ENCODE peak calls at places on chromosome 12, in ten cellular contexts. One of them, this sample, is unnamed.

GRCh38 chr12:39905152-39905551 is 200.7 kb downstream of the SLC2A13 start:
- DNase-seq in transverse colon: peak; percentile 38
- DNase-seq in cardiac muscle cell: peak; percentile 60
- DNase-seq in ovary: peak; percentile 44
- DNase-seq in heart left ventricle: peak; percentile 40
- DNase-seq in Peyer's patch: no peak
- DNase-seq in prostate gland: peak; percentile 78
- DNase-seq in aorta: peak; percentile 48
- DNase-seq in CD8-positive, alpha-beta memory T cell: no peak
- DNase-seq in sigmoid colon: peak; percentile 88
- DNase-seq in this sample: no peak

GRCh38 chr12:105573574-105573973 is 243.1 kb downstream of the C12orf75 start:
- DNase-seq in transverse colon: no peak
- DNase-seq in cardiac muscle cell: no peak
- DNase-seq in ovary: no peak
- DNase-seq in heart left ventricle: no peak
- DNase-seq in Peyer's patch: no peak
- DNase-seq in prostate gland: no peak
- DNase-seq in aorta: no peak
- DNase-seq in CD8-positive, alpha-beta memory T cell: no peak
- DNase-seq in sigmoid colon: no peak
- DNase-seq in this sample: no peak

GRCh38 chr12:4505381-4505986 is 33.2 kb upstream of the RAD51AP1 start:
- DNase-seq in transverse colon: no peak
- DNase-seq in cardiac muscle cell: peak; percentile 13
- DNase-seq in ovary: no peak
- DNase-seq in heart left ventricle: no peak
- DNase-seq in Peyer's patch: no peak
- DNase-seq in prostate gland: no peak
- DNase-seq in aorta: no peak
- DNase-seq in CD8-positive, alpha-beta memory T cell: no peak
- DNase-seq in sigmoid colon: no peak
- DNase-seq in this sample: no peak

GRCh38 chr12:95351745-95352144 is 122.2 kb upstream of the METAP2 start:
- DNase-seq in transverse colon: no peak
- DNase-seq in cardiac muscle cell: peak; percentile 26
- DNase-seq in ovary: no peak
- DNase-seq in heart left ventricle: peak; percentile 36
- DNase-seq in Peyer's patch: no peak
- DNase-seq in prostate gland: no peak
- DNase-seq in aorta: peak; percentile 51
- DNase-seq in CD8-positive, alpha-beta memory T cell: no peak
- DNase-seq in sigmoid colon: no peak
- DNase-seq in this sample: no peak

GRCh38 chr12:12294215-12295005 is 27.6 kb upstream of the LRP6 start:
- DNase-seq in transverse colon: no peak
- DNase-seq in cardiac muscle cell: peak; percentile 77
- DNase-seq in ovary: no peak
- DNase-seq in heart left ventricle: no peak
- DNase-seq in Peyer's patch: no peak
- DNase-seq in prostate gland: peak; percentile 32
- DNase-seq in aorta: peak; percentile 53
- DNase-seq in CD8-positive, alpha-beta memory T cell: no peak
- DNase-seq in sigmoid colon: no peak
- DNase-seq in this sample: no peak

GRCh38 chr12:121004253-121004815 is 12.0 kb downstream of the C12orf43 start:
- DNase-seq in transverse colon: no peak
- DNase-seq in cardiac muscle cell: no peak
- DNase-seq in ovary: no peak
- DNase-seq in heart left ventricle: no peak
- DNase-seq in Peyer's patch: no peak
- DNase-seq in prostate gland: no peak
- DNase-seq in aorta: no peak
- DNase-seq in CD8-positive, alpha-beta memory T cell: no peak
- DNase-seq in sigmoid colon: no peak
- DNase-seq in this sample: no peak

GRCh38 chr12:101685121-101685520 is 12.3 kb upstream of the CHPT1 start:
- DNase-seq in transverse colon: no peak
- DNase-seq in cardiac muscle cell: no peak
- DNase-seq in ovary: no peak
- DNase-seq in heart left ventricle: no peak
- DNase-seq in Peyer's patch: no peak
- DNase-seq in prostate gland: no peak
- DNase-seq in aorta: no peak
- DNase-seq in CD8-positive, alpha-beta memory T cell: no peak
- DNase-seq in sigmoid colon: no peak
- DNase-seq in this sample: no peak

GRCh38 chr12:68336754-68337343 is 4.7 kb upstream of the MDM1 start:
- DNase-seq in transverse colon: peak; percentile 36
- DNase-seq in cardiac muscle cell: no peak
- DNase-seq in ovary: no peak
- DNase-seq in heart left ventricle: no peak
- DNase-seq in Peyer's patch: no peak
- DNase-seq in prostate gland: peak; percentile 74
- DNase-seq in aorta: no peak
- DNase-seq in CD8-positive, alpha-beta memory T cell: no peak
- DNase-seq in sigmoid colon: peak; percentile 76
- DNase-seq in this sample: no peak

GRCh38 chr12:16090974-16091373 is 179.8 kb downstream of the DERA start:
- DNase-seq in transverse colon: no peak
- DNase-seq in cardiac muscle cell: no peak
- DNase-seq in ovary: no peak
- DNase-seq in heart left ventricle: no peak
- DNase-seq in Peyer's patch: no peak
- DNase-seq in prostate gland: no peak
- DNase-seq in aorta: no peak
- DNase-seq in CD8-positive, alpha-beta memory T cell: no peak
- DNase-seq in sigmoid colon: no peak
- DNase-seq in this sample: no peak

GRCh38 chr12:24045816-24046257 is 96.4 kb upstream of the SOX5 start:
- DNase-seq in transverse colon: no peak
- DNase-seq in cardiac muscle cell: peak; percentile 90
- DNase-seq in ovary: no peak
- DNase-seq in heart left ventricle: no peak
- DNase-seq in Peyer's patch: no peak
- DNase-seq in prostate gland: no peak
- DNase-seq in aorta: peak; percentile 45
- DNase-seq in CD8-positive, alpha-beta memory T cell: no peak
- DNase-seq in sigmoid colon: no peak
- DNase-seq in this sample: no peak

GRCh38 chr12:116861331-116861730 is 19.9 kb downstream of the HRK start:
- DNase-seq in transverse colon: peak; percentile 21
- DNase-seq in cardiac muscle cell: peak; percentile 67
- DNase-seq in ovary: peak; percentile 71
- DNase-seq in heart left ventricle: peak; percentile 61
- DNase-seq in Peyer's patch: peak; percentile 74
- DNase-seq in prostate gland: no peak
- DNase-seq in aorta: peak; percentile 81
- DNase-seq in CD8-positive, alpha-beta memory T cell: peak; percentile 15
- DNase-seq in sigmoid colon: no peak
- DNase-seq in this sample: no peak

GRCh38 chr12:48933664-48934311 is 8.5 kb upstream of the FKBP11 start:
- DNase-seq in transverse colon: no peak
- DNase-seq in cardiac muscle cell: no peak
- DNase-seq in ovary: no peak
- DNase-seq in heart left ventricle: no peak
- DNase-seq in Peyer's patch: peak; percentile 65
- DNase-seq in prostate gland: no peak
- DNase-seq in aorta: no peak
- DNase-seq in CD8-positive, alpha-beta memory T cell: peak; percentile 73
- DNase-seq in sigmoid colon: no peak
- DNase-seq in this sample: no peak

GRCh38 chr12:122048156-122048555 is 26.5 kb downstream of the BCL7A start:
- DNase-seq in transverse colon: no peak
- DNase-seq in cardiac muscle cell: peak; percentile 66
- DNase-seq in ovary: no peak
- DNase-seq in heart left ventricle: no peak
- DNase-seq in Peyer's patch: no peak
- DNase-seq in prostate gland: no peak
- DNase-seq in aorta: no peak
- DNase-seq in CD8-positive, alpha-beta memory T cell: no peak
- DNase-seq in sigmoid colon: no peak
- DNase-seq in this sample: no peak

GRCh38 chr12:56152756-56153137 is 360 bp downstream of the MYL6B start:
- DNase-seq in transverse colon: no peak
- DNase-seq in cardiac muscle cell: no peak
- DNase-seq in ovary: no peak
- DNase-seq in heart left ventricle: no peak
- DNase-seq in Peyer's patch: no peak
- DNase-seq in prostate gland: no peak
- DNase-seq in aorta: no peak
- DNase-seq in CD8-positive, alpha-beta memory T cell: no peak
- DNase-seq in sigmoid colon: no peak
- DNase-seq in this sample: no peak
- H3K27ac ChIP-seq in transverse colon: peak overlapping the region; percentile 92
- H3K27ac ChIP-seq in cardiac muscle cell: no peak overlapping the region
- H3K27ac ChIP-seq in ovary: no peak overlapping the region
- H3K27ac ChIP-seq in heart left ventricle: peak overlapping the region; percentile 94
- H3K27ac ChIP-seq in Peyer's patch: peak overlapping the region; percentile 85
- H3K27ac ChIP-seq in prostate gland: peak overlapping the region; percentile 97
- H3K27ac ChIP-seq in aorta: no peak overlapping the region
- H3K27ac ChIP-seq in CD8-positive, alpha-beta memory T cell: peak overlapping the region; percentile 80
- H3K27ac ChIP-seq in sigmoid colon: peak overlapping the region; percentile 96
- H3K27ac ChIP-seq in this sample: peak overlapping the region; percentile 94

GRCh38 chr12:46217686-46218508 is 50.9 kb downstream of the SLC38A1 start:
- DNase-seq in transverse colon: peak; percentile 57
- DNase-seq in cardiac muscle cell: no peak
- DNase-seq in ovary: no peak
- DNase-seq in heart left ventricle: peak; percentile 34
- DNase-seq in Peyer's patch: peak; percentile 89
- DNase-seq in prostate gland: no peak
- DNase-seq in aorta: peak; percentile 48
- DNase-seq in CD8-positive, alpha-beta memory T cell: peak; percentile 78
- DNase-seq in sigmoid colon: no peak
- DNase-seq in this sample: no peak
- H3K4me1 ChIP-seq in transverse colon: peaks cover 43% of the 10 kb centered on the region
- H3K4me1 ChIP-seq in cardiac muscle cell: no peaks in the 10 kb centered on the region
- H3K4me1 ChIP-seq in ovary: no peaks in the 10 kb centered on the region
- H3K4me1 ChIP-seq in heart left ventricle: peaks cover 87% of the 10 kb centered on the region
- H3K4me1 ChIP-seq in Peyer's patch: peaks cover 41% of the 10 kb centered on the region
- H3K4me1 ChIP-seq in prostate gland: peaks cover 4% of the 10 kb centered on the region
- H3K4me1 ChIP-seq in aorta: no peaks in the 10 kb centered on the region
- H3K4me1 ChIP-seq in CD8-positive, alpha-beta memory T cell: peaks cover 95% of the 10 kb centered on the region
- H3K4me1 ChIP-seq in sigmoid colon: peaks cover 88% of the 10 kb centered on the region
- H3K4me1 ChIP-seq in this sample: no peaks in the 10 kb centered on the region

DNA sequence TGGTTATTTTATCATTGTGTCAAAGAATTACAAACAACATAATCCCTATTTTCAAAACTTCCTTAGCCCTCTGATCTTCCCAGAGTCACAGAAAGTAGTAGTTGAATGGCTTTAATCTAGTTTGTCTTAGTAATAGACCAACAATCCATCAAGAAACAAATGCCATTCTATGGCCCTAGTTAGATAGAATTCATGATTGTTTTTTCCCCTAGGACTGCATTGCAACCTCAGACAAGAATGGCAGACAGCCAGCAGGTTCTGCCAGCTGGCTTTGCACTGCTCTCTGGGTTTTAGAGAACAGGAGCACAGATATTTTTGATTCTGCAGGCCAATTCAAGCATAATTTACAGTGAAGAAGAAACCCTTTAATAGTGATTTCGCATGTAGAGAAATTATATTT is 33.8 kb downstream of the SYT1 start:
- DNase-seq in transverse colon: no peak
- DNase-seq in cardiac muscle cell: peak; percentile 56
- DNase-seq in ovary: peak; percentile 46
- DNase-seq in heart left ventricle: peak; percentile 24
- DNase-seq in Peyer's patch: no peak
- DNase-seq in prostate gland: peak; percentile 9
- DNase-seq in aorta: peak; percentile 20
- DNase-seq in CD8-positive, alpha-beta memory T cell: no peak
- DNase-seq in sigmoid colon: peak; percentile 68
- DNase-seq in this sample: no peak
- H3K27ac ChIP-seq in transverse colon: no peak overlapping the region
- H3K27ac ChIP-seq in cardiac muscle cell: no peak overlapping the region
- H3K27ac ChIP-seq in ovary: no peak overlapping the region
- H3K27ac ChIP-seq in heart left ventricle: no peak overlapping the region
- H3K27ac ChIP-seq in Peyer's patch: no peak overlapping the region
- H3K27ac ChIP-seq in prostate gland: no peak overlapping the region
- H3K27ac ChIP-seq in aorta: no peak overlapping the region
- H3K27ac ChIP-seq in CD8-positive, alpha-beta memory T cell: no peak overlapping the region
- H3K27ac ChIP-seq in sigmoid colon: no peak overlapping the region
- H3K27ac ChIP-seq in this sample: no peak overlapping the region

GRCh38 chr12:104312202-104312601 is 8.7 kb downstream of the EID3 start:
- DNase-seq in transverse colon: no peak
- DNase-seq in cardiac muscle cell: no peak
- DNase-seq in ovary: no peak
- DNase-seq in heart left ventricle: no peak
- DNase-seq in Peyer's patch: no peak
- DNase-seq in prostate gland: no peak
- DNase-seq in aorta: no peak
- DNase-seq in CD8-positive, alpha-beta memory T cell: no peak
- DNase-seq in sigmoid colon: no peak
- DNase-seq in this sample: no peak
- H3K4me1 ChIP-seq in transverse colon: no peaks in the 10 kb centered on the region
- H3K4me1 ChIP-seq in cardiac muscle cell: no peaks in the 10 kb centered on the region
- H3K4me1 ChIP-seq in ovary: peaks cover 9% of the 10 kb centered on the region
- H3K4me1 ChIP-seq in heart left ventricle: peaks cover 9% of the 10 kb centered on the region
- H3K4me1 ChIP-seq in Peyer's patch: no peaks in the 10 kb centered on the region
- H3K4me1 ChIP-seq in prostate gland: no peaks in the 10 kb centered on the region
- H3K4me1 ChIP-seq in aorta: no peaks in the 10 kb centered on the region
- H3K4me1 ChIP-seq in CD8-positive, alpha-beta memory T cell: no peaks in the 10 kb centered on the region
- H3K4me1 ChIP-seq in sigmoid colon: peaks cover 20% of the 10 kb centered on the region
- H3K4me1 ChIP-seq in this sample: peaks cover 6% of the 10 kb centered on the region

This sample was measured in upper lobe of right lung.